ENCODE peak calls at places on chromosome 16, in seven cellular contexts. P is body of pancreas, X is EL, I is GM04503, F is GM20000, Q is H54, K is iris pigment epithelial cell. J is an unnamed sample.

GRCh38 chr16:138049-138417 is 440 bp downstream of the NPRL3 start:
- DNase-seq in P (no peak), X (peak), I (no peak), F (peak), Q (no peak), K (no peak), J (peak)

GRCh38 chr16:67657751-67658518 is 2.1 kb downstream of the ACD start:
- DNase-seq in P (no peak), X (no peak), I (no peak), F (no peak), Q (no peak), K (no peak), J (no peak)

GRCh38 chr16:7408700-7409340 is 76.2 kb downstream of the RBFOX1 start:
- DNase-seq in P (no peak), X (no peak), I (no peak), F (no peak), Q (no peak), K (no peak), J (no peak)

GRCh38 chr16:79899316-79900110 is 299.0 kb upstream of the MAF start:
- DNase-seq in P (no peak), X (no peak), I (no peak), F (no peak), Q (no peak), K (no peak), J (no peak)

GRCh38 chr16:89507834-89508590 is at the start of gene SPG7:
- DNase-seq in P (peak), X (peak), I (peak), F (peak), Q (peak), K (peak), J (peak)

GRCh38 chr16:50497592-50497991 is 50.6 kb upstream of the NKD1 start:
- DNase-seq in P (no peak), X (peak), I (peak), F (no peak), Q (peak), K (peak), J (no peak)

GRCh38 chr16:75726390-75726789 is at the start of gene CPHXL:
- DNase-seq in P (no peak), X (no peak), I (no peak), F (no peak), Q (no peak), K (no peak), J (no peak)

GRCh38 chr16:84477661-84478060 is 26.8 kb downstream of the MEAK7 start:
- DNase-seq in P (no peak), X (no peak), I (no peak), F (no peak), Q (no peak), K (no peak), J (no peak)

GRCh38 chr16:65002265-65002664 is 119.6 kb downstream of the CDH11 start:
- DNase-seq in P (no peak), X (peak), I (peak), F (no peak), Q (no peak), K (peak), J (no peak)

GRCh38 chr16:85471469-85472431 is 141.4 kb upstream of the GSE1 start:
- DNase-seq in P (peak), X (no peak), I (no peak), F (no peak), Q (no peak), K (no peak), J (no peak)

GRCh38 chr16:30186782-30187555 is 3.6 kb downstream of the CORO1A start:
- DNase-seq in P (peak), X (no peak), I (no peak), F (peak), Q (no peak), K (peak), J (peak)

GRCh38 chr16:78142784-78143183 is 43.3 kb downstream of the WWOX start:
- DNase-seq in P (no peak), X (no peak), I (no peak), F (no peak), Q (no peak), K (no peak), J (no peak)

GRCh38 chr16:31071861-31072260 is 2.2 kb downstream of the ZNF668 start:
- DNase-seq in P (no peak), X (peak), I (peak), F (no peak), Q (no peak), K (peak), J (no peak)

GRCh38 chr16:55539488-55539887 is 27.0 kb upstream of the CAPNS2 start:
- DNase-seq in P (no peak), X (no peak), I (no peak), F (no peak), Q (no peak), K (no peak), J (no peak)

GRCh38 chr16:1493746-1494094 is 560 bp downstream of the TELO2 start:
- DNase-seq in P (no peak), X (peak), I (no peak), F (no peak), Q (peak), K (peak), J (no peak)

GRCh38 chr16:90047714-90048346 is 28.6 kb upstream of the DBNDD1 start:
- DNase-seq in P (no peak), X (no peak), I (no peak), F (peak), Q (no peak), K (no peak), J (no peak)

GRCh38 chr16:17404903-17405691 is 65.7 kb downstream of the XYLT1 start:
- DNase-seq in P (peak), X (peak), I (peak), F (no peak), Q (no peak), K (no peak), J (no peak)

GRCh38 chr16:83338138-83338537 is 469.6 kb upstream of the HSBP1 start:
- DNase-seq in P (no peak), X (no peak), I (no peak), F (no peak), Q (no peak), K (no peak), J (no peak)

GRCh38 chr16:68022278-68022727 is 729 bp downstream of the DDX28 start:
- DNase-seq in P (peak), X (no peak), I (no peak), F (no peak), Q (no peak), K (no peak), J (no peak)

GRCh38 chr16:31333686-31334649 is 21.0 kb upstream of the ITGAX start:
- DNase-seq in P (no peak), X (peak), I (peak), F (peak), Q (no peak), K (peak), J (peak)

GRCh38 chr16:12664334-12664733 is 139.4 kb downstream of the CPPED1 start:
- DNase-seq in P (no peak), X (no peak), I (no peak), F (no peak), Q (no peak), K (no peak), J (no peak)

GRCh38 chr16:56807011-56807675 is 57.9 kb upstream of the SLC12A3 start:
- DNase-seq in P (no peak), X (peak), I (no peak), F (no peak), Q (no peak), K (peak), J (no peak)

GRCh38 chr16:89921699-89922476 is 1.3 kb upstream of the TUBB3 start:
- DNase-seq in P (peak), X (peak), I (peak), F (no peak), Q (peak), K (peak), J (no peak)

GRCh38 chr16:67028167-67028554 is 788 bp upstream of the CBFB start:
- DNase-seq in P (no peak), X (no peak), I (no peak), F (no peak), Q (no peak), K (no peak), J (no peak)

GRCh38 chr16:85528528-85529387 is 84.4 kb upstream of the GSE1 start:
- DNase-seq in P (no peak), X (no peak), I (no peak), F (peak), Q (no peak), K (no peak), J (peak)

GRCh38 chr16:425740-426114 is 278 bp downstream of the RAB11FIP3 start:
- DNase-seq in P (no peak), X (no peak), I (no peak), F (no peak), Q (no peak), K (no peak), J (no peak)

GRCh38 chr16:88558457-88559442 is 11.5 kb upstream of the ZC3H18 start:
- DNase-seq in P (peak), X (peak), I (no peak), F (peak), Q (no peak), K (peak), J (no peak)

GRCh38 chr16:57810197-57811024 is 8.1 kb upstream of the KIFC3 start:
- DNase-seq in P (peak), X (peak), I (peak), F (peak), Q (peak), K (peak), J (no peak)

GRCh38 chr16:11236441-11236840 is 19.6 kb downstream of the SOCS1 start:
- DNase-seq in P (no peak), X (no peak), I (no peak), F (no peak), Q (no peak), K (no peak), J (no peak)

GRCh38 chr16:84138824-84139627 is 6.0 kb downstream of the HSDL1 start:
- DNase-seq in P (no peak), X (no peak), I (no peak), F (peak), Q (no peak), K (peak), J (no peak)

GRCh38 chr16:12994402-12994801 is 93.0 kb downstream of the SHISA9 start:
- DNase-seq in P (no peak), X (no peak), I (no peak), F (no peak), Q (no peak), K (no peak), J (no peak)

GRCh38 chr16:30805370-30806169 is 18.6 kb upstream of the ZNF629 start:
- DNase-seq in P (peak), X (peak), I (no peak), F (peak), Q (peak), K (peak), J (peak)

GRCh38 chr16:16778322-16778721 is 399.4 kb downstream of the NPIPA7 start:
- DNase-seq in P (no peak), X (no peak), I (no peak), F (no peak), Q (no peak), K (no peak), J (no peak)

GRCh38 chr16:47873434-47873833 is 282.4 kb downstream of the ABCC12 start:
- DNase-seq in P (no peak), X (no peak), I (no peak), F (peak), Q (no peak), K (no peak), J (no peak)

GRCh38 chr16:80628254-80628653 is 87.5 kb downstream of the DYNLRB2 start:
- DNase-seq in P (no peak), X (no peak), I (no peak), F (no peak), Q (no peak), K (no peak), J (no peak)

GRCh38 chr16:4376126-4376819 is 4.6 kb downstream of the VASN start:
- DNase-seq in P (peak), X (peak), I (no peak), F (no peak), Q (peak), K (peak), J (no peak)

GRCh38 chr16:26078971-26079370 is 387.2 kb downstream of the HS3ST4 start:
- DNase-seq in P (no peak), X (no peak), I (no peak), F (no peak), Q (no peak), K (no peak), J (no peak)

J was measured in naive B cell.